ENCODE peak calls at places on chromosomes 2 and 18, in four cellular contexts. One of them, this sample, is unnamed. For H3K4me1, the result is how much of the 10 kb centered on the place peaks cover.

GRCh38 chr2:242065456-242065855 is 195.9 kb downstream of the RTP5 start:
- DNase-seq in OCI-LY7: no peak
- DNase-seq in mucosa of descending colon: no peak
- DNase-seq in fibroblast of lung: no peak
- DNase-seq in this sample: no peak

GRCh38 chr2:225788571-225788970 is 389.1 kb downstream of the NYAP2 start:
- DNase-seq in OCI-LY7: no peak
- DNase-seq in mucosa of descending colon: no peak
- DNase-seq in fibroblast of lung: no peak
- DNase-seq in this sample: no peak

GRCh38 chr2:23668756-23669304 is 258.1 kb downstream of the ATAD2B start:
- DNase-seq in OCI-LY7: no peak
- DNase-seq in mucosa of descending colon: no peak
- DNase-seq in fibroblast of lung: no peak
- DNase-seq in this sample: no peak

GRCh38 chr2:173589604-173590277 is 235.1 kb downstream of the CDCA7 start:
- DNase-seq in OCI-LY7: no peak
- DNase-seq in mucosa of descending colon: no peak
- DNase-seq in fibroblast of lung: peak
- DNase-seq in this sample: no peak

GRCh38 chr2:53150146-53150545 is 617.5 kb upstream of the CHAC2 start:
- DNase-seq in OCI-LY7: no peak
- DNase-seq in mucosa of descending colon: no peak
- DNase-seq in fibroblast of lung: no peak
- DNase-seq in this sample: no peak

GRCh38 chr2:63465633-63466032 is 122.6 kb downstream of the WDPCP start:
- DNase-seq in OCI-LY7: no peak
- DNase-seq in mucosa of descending colon: no peak
- DNase-seq in fibroblast of lung: peak
- DNase-seq in this sample: no peak

GRCh38 chr18:3845176-3845575 is 395.2 kb downstream of the TGIF1 start:
- DNase-seq in OCI-LY7: no peak
- DNase-seq in mucosa of descending colon: no peak
- DNase-seq in fibroblast of lung: no peak
- DNase-seq in this sample: no peak

GRCh38 chr2:64644240-64645013 is 9.3 kb downstream of the SERTAD2 start:
- DNase-seq in OCI-LY7: peak
- DNase-seq in mucosa of descending colon: peak
- DNase-seq in fibroblast of lung: peak
- DNase-seq in this sample: peak

GRCh38 chr2:25146896-25147295 is 21.5 kb downstream of the POMC start:
- DNase-seq in OCI-LY7: no peak
- DNase-seq in mucosa of descending colon: no peak
- DNase-seq in fibroblast of lung: no peak
- DNase-seq in this sample: no peak

GRCh38 chr2:167480232-167480985 is 592.1 kb downstream of the XIRP2 start:
- DNase-seq in OCI-LY7: no peak
- DNase-seq in mucosa of descending colon: peak
- DNase-seq in fibroblast of lung: no peak
- DNase-seq in this sample: no peak

GRCh38 chr2:223797811-223798721 is 39.3 kb downstream of the AP1S3 start:
- DNase-seq in OCI-LY7: peak
- DNase-seq in mucosa of descending colon: peak
- DNase-seq in fibroblast of lung: peak
- DNase-seq in this sample: peak

GRCh38 chr18:5521000-5521399 is 22.8 kb downstream of the EPB41L3 start:
- DNase-seq in OCI-LY7: no peak
- DNase-seq in mucosa of descending colon: no peak
- DNase-seq in fibroblast of lung: no peak
- DNase-seq in this sample: no peak

GRCh38 chr2:203578511-203579130 is 43.5 kb upstream of the RAPH1 start:
- DNase-seq in OCI-LY7: no peak
- DNase-seq in mucosa of descending colon: no peak
- DNase-seq in fibroblast of lung: no peak
- DNase-seq in this sample: no peak

GRCh38 chr2:135831180-135831812 is 5.7 kb downstream of the LCT start:
- DNase-seq in OCI-LY7: no peak
- DNase-seq in mucosa of descending colon: peak
- DNase-seq in fibroblast of lung: no peak
- DNase-seq in this sample: peak

GRCh38 chr2:2812117-2812516 is 481.0 kb upstream of the MYT1L start:
- DNase-seq in OCI-LY7: no peak
- DNase-seq in mucosa of descending colon: no peak
- DNase-seq in fibroblast of lung: no peak
- DNase-seq in this sample: no peak

GRCh38 chr2:9751831-9752230 is 91.4 kb upstream of the TAF1B start:
- DNase-seq in OCI-LY7: no peak
- DNase-seq in mucosa of descending colon: no peak
- DNase-seq in fibroblast of lung: no peak
- DNase-seq in this sample: no peak

GRCh38 chr2:210429403-210430137 is 47.0 kb downstream of the LANCL1 start:
- DNase-seq in OCI-LY7: no peak
- DNase-seq in mucosa of descending colon: no peak
- DNase-seq in fibroblast of lung: no peak
- DNase-seq in this sample: no peak

GRCh38 chr2:170313636-170314348 is 135.8 kb downstream of the MYO3B start:
- DNase-seq in OCI-LY7: no peak
- DNase-seq in mucosa of descending colon: no peak
- DNase-seq in fibroblast of lung: peak
- DNase-seq in this sample: no peak

GRCh38 chr2:240584486-240585031 is 2.0 kb upstream of the CAPN10 start:
- DNase-seq in OCI-LY7: peak
- DNase-seq in mucosa of descending colon: no peak
- DNase-seq in fibroblast of lung: peak
- DNase-seq in this sample: no peak

GRCh38 chr2:223786236-223786635 is 51.1 kb downstream of the AP1S3 start:
- DNase-seq in OCI-LY7: no peak
- DNase-seq in mucosa of descending colon: peak
- DNase-seq in fibroblast of lung: no peak
- DNase-seq in this sample: no peak

GRCh38 chr2:196239622-196240587 is 68.5 kb upstream of the STK17B start:
- DNase-seq in OCI-LY7: peak
- DNase-seq in mucosa of descending colon: peak
- DNase-seq in fibroblast of lung: peak
- DNase-seq in this sample: no peak

GRCh38 chr2:234679766-234680687 is 183.1 kb upstream of the ARL4C start:
- DNase-seq in OCI-LY7: no peak
- DNase-seq in mucosa of descending colon: peak
- DNase-seq in fibroblast of lung: peak
- DNase-seq in this sample: no peak

GRCh38 chr2:7986431-7986830 is 695.4 kb upstream of the ID2 start:
- DNase-seq in OCI-LY7: no peak
- DNase-seq in mucosa of descending colon: no peak
- DNase-seq in fibroblast of lung: no peak
- DNase-seq in this sample: no peak

GRCh38 chr18:55064760-55065159 is 105.5 kb upstream of the CCDC68 start:
- DNase-seq in OCI-LY7: no peak
- DNase-seq in mucosa of descending colon: no peak
- DNase-seq in fibroblast of lung: no peak
- DNase-seq in this sample: no peak

GRCh38 chr2:86782748-86783147 is 8.0 kb downstream of the CD8A start:
- DNase-seq in OCI-LY7: no peak
- DNase-seq in mucosa of descending colon: no peak
- DNase-seq in fibroblast of lung: no peak
- DNase-seq in this sample: no peak

GRCh38 chr2:68417931-68418330 is 49.2 kb downstream of the FBXO48 start:
- DNase-seq in OCI-LY7: no peak
- DNase-seq in mucosa of descending colon: no peak
- DNase-seq in fibroblast of lung: no peak
- DNase-seq in this sample: no peak

GRCh38 chr2:200099271-200099670 is 143.9 kb downstream of the MAIP1 start:
- DNase-seq in OCI-LY7: no peak
- DNase-seq in mucosa of descending colon: no peak
- DNase-seq in fibroblast of lung: no peak
- DNase-seq in this sample: no peak

GRCh38 chr2:151478011-151478410 is 68.3 kb downstream of the RIF1 start:
- DNase-seq in OCI-LY7: no peak
- DNase-seq in mucosa of descending colon: no peak
- DNase-seq in fibroblast of lung: peak
- DNase-seq in this sample: no peak

GRCh38 chr18:44556296-44556695 is 124.4 kb upstream of the SETBP1 start:
- DNase-seq in OCI-LY7: no peak
- DNase-seq in mucosa of descending colon: no peak
- DNase-seq in fibroblast of lung: no peak
- DNase-seq in this sample: no peak

GRCh38 chr18:76445741-76446232 is 49.3 kb downstream of the ZNF516 start:
- DNase-seq in OCI-LY7: no peak
- DNase-seq in mucosa of descending colon: no peak
- DNase-seq in fibroblast of lung: no peak
- DNase-seq in this sample: no peak

GRCh38 chr2:127103243-127104165 is 3.5 kb downstream of the BIN1 start:
- DNase-seq in OCI-LY7: no peak
- DNase-seq in mucosa of descending colon: no peak
- DNase-seq in fibroblast of lung: no peak
- DNase-seq in this sample: no peak

DNA sequence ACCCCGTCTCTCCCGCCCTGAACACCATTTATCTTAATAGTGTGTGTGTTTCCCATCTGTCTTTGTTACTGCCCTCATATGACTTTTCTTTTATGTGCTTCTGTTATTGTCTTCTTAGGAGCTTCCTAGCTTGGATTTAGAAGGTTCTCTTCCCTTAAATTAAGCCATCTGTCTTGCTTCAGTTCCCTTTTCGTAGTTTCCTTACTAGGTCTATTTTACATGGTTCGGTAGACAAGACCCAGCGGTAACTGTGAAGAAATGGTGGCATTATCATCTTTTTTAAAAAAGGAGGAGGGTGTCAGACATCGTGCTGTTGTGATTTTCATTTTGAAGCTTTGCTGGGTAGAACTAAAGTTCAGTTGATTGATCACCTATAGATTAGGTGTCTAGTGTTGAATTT is 10.3 kb downstream of the NCK2 start:
- DNase-seq in OCI-LY7: peak
- DNase-seq in mucosa of descending colon: no peak
- DNase-seq in fibroblast of lung: no peak
- DNase-seq in this sample: no peak
- H3K4me1 ChIP-seq in OCI-LY7: under half
- H3K4me1 ChIP-seq in mucosa of descending colon: under half
- H3K4me1 ChIP-seq in fibroblast of lung: under half
- H3K4me1 ChIP-seq in this sample: under half

DNA sequence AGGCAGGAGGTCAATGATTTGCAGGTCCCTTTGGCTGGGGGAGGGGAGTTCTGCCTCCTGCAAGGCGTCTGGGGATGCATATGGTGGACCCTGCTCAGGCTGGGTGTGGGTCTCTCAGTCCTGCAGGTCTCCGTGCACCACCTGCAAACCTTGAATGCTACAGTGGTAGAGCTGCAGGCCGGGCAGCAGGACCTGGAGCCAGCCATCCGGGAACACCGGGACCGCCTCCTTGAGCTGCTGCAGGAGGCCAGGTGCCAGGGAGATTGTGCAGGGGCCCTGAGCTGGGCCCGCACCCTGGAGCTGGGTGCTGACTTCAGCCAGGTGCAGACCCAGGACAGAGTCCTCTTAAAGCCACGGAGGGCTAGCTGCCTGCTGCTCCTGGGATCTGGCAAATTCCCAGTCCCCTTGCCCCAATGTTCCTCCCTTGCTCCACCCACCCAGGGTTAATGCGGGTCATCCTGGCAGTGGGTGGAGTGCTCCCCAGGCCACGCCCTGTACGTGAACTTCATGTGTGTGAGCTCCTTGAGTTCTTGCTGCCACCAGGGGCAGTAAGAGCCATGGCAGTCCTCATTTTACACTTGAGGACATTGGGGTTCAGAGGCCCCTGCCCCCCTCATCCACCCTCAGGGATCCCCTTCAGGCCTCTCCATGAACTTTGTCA is 3.1 kb downstream of the PROM2 start:
- DNase-seq in OCI-LY7: peak
- DNase-seq in mucosa of descending colon: peak
- DNase-seq in fibroblast of lung: no peak
- DNase-seq in this sample: no peak
- TF ChIP-seq CTCF in OCI-LY7: no peak
- TF ChIP-seq CTCF in mucosa of descending colon: peak
- TF ChIP-seq CTCF in fibroblast of lung: no peak
- TF ChIP-seq CTCF in this sample: no peak

GRCh38 chr2:179059026-179059680 is 9.2 kb upstream of the CCDC141 start:
- DNase-seq in OCI-LY7: peak
- DNase-seq in mucosa of descending colon: no peak
- DNase-seq in fibroblast of lung: no peak
- DNase-seq in this sample: no peak

DNA sequence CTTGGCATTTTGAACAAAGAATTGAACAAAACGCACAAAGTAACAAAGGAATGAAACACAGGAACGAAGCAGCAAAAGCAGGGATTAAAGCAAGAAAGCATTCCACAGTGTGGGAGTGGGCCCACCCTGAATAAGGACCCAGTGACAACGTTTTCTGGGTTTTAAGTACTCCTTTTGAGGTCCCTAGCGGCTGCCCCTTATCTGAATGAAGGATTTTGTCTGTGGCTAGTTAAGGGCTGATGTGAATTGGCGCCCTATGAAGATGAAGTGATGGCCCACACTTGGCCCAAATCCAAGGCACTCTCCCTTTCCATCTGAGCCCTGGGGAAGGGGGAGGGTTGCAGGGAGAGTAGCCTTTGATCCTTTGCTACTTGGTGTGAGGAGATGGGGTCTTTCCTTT is 7.8 kb upstream of the CCDC141 start:
- DNase-seq in OCI-LY7: no peak
- DNase-seq in mucosa of descending colon: no peak
- DNase-seq in fibroblast of lung: no peak
- DNase-seq in this sample: no peak
- H3K4me3 ChIP-seq in OCI-LY7: no peak
- H3K4me3 ChIP-seq in mucosa of descending colon: no peak
- H3K4me3 ChIP-seq in fibroblast of lung: no peak
- H3K4me3 ChIP-seq in this sample: no peak

GRCh38 chr18:59639821-59640220 is 57.4 kb downstream of the CCBE1 start:
- DNase-seq in OCI-LY7: no peak
- DNase-seq in mucosa of descending colon: no peak
- DNase-seq in fibroblast of lung: no peak
- DNase-seq in this sample: no peak
- H3K4me1 ChIP-seq in OCI-LY7: under half
- H3K4me1 ChIP-seq in mucosa of descending colon: under half
- H3K4me1 ChIP-seq in fibroblast of lung: under half
- H3K4me1 ChIP-seq in this sample: under half

DNA sequence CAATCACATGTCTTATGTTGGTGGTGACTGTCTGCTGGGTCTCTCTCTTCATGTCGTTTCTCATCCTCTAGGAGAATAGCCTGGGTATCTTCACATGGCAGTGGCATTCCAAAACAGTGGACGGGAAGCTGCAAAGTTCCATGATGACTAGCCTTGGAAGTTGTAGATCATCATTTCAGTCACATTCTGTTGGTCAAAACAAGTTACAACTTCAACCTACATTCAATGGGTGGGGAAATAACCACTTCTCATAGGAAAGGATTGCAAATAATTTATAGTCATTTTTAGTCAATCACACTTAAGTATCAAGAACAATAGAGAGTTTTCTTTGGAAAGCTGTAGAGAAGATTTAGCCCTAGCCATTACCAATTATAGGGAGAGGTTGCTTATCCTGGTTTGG is 395.0 kb upstream of the CDH2 start:
- DNase-seq in OCI-LY7: no peak
- DNase-seq in mucosa of descending colon: no peak
- DNase-seq in fibroblast of lung: no peak
- DNase-seq in this sample: no peak
- TF ChIP-seq CTCF in OCI-LY7: no peak
- TF ChIP-seq CTCF in mucosa of descending colon: no peak
- TF ChIP-seq CTCF in fibroblast of lung: no peak
- TF ChIP-seq CTCF in this sample: no peak

This sample was measured in Caco-2.